ENCODE peak calls at places on chromosomes 12 and 14, in ten cellular contexts. H is esophagus squamous epithelium, T is heart left ventricle, X is prostate gland, G is spleen, L is transverse colon, P is Peyer's patch, B is stomach, A is sigmoid colon, F is uterus. K is an unnamed sample.

GRCh38 chr12:68733661-68734071 is 12.3 kb upstream of the SLC35E3 start:
- DNase-seq in H (no peak), T (no peak), X (no peak), G (no peak), L (no peak), P (no peak), B (no peak), A (no peak), F (no peak), K (no peak)

GRCh38 chr12:64351265-64351664 is 39.3 kb downstream of the C12orf56 start:
- DNase-seq in H (no peak), T (no peak), X (no peak), G (no peak), L (no peak), P (no peak), B (no peak), A (no peak), F (no peak), K (no peak)

GRCh38 chr12:1846421-1847405 is 26.3 kb downstream of the LRTM2 start:
- DNase-seq in H (no peak), T (no peak), X (no peak), G (no peak), L (peak; percentile 4), P (peak; percentile 34), B (no peak), A (peak; percentile 41), F (peak; percentile 9), K (no peak)

GRCh38 chr12:12072064-12072760 is 1.5 kb downstream of the BCL2L14 start:
- DNase-seq in H (no peak), T (no peak), X (peak; percentile 19), G (peak; percentile 75), L (peak; percentile 74), P (peak; percentile 78), B (peak; percentile 73), A (no peak), F (no peak), K (no peak)

GRCh38 chr14:50835280-50835679 is 4.3 kb upstream of the NIN start:
- DNase-seq in H (no peak), T (no peak), X (no peak), G (no peak), L (no peak), P (no peak), B (no peak), A (no peak), F (no peak), K (no peak)

GRCh38 chr14:22524105-22524783 is 64.8 kb downstream of the DAD1 start:
- DNase-seq in H (no peak), T (no peak), X (no peak), G (no peak), L (no peak), P (no peak), B (no peak), A (no peak), F (no peak), K (no peak)

GRCh38 chr14:93014038-93015023 is 91.4 kb downstream of the CHGA start:
- DNase-seq in H (no peak), T (no peak), X (no peak), G (no peak), L (no peak), P (no peak), B (no peak), A (no peak), F (no peak), K (no peak)

GRCh38 chr12:37565112-37565511 is 751.5 kb upstream of the ALG10B start:
- DNase-seq in H (no peak), T (no peak), X (no peak), G (no peak), L (no peak), P (no peak), B (no peak), A (no peak), F (no peak), K (no peak)

GRCh38 chr12:561908-562593 is 101.2 kb downstream of the NINJ2 start:
- DNase-seq in H (peak; percentile 35), T (peak; percentile 69), X (no peak), G (peak; percentile 86), L (no peak), P (no peak), B (no peak), A (peak; percentile 85), F (no peak), K (no peak)

GRCh38 chr14:30569216-30569902 is 10.4 kb downstream of the G2E3 start:
- DNase-seq in H (no peak), T (no peak), X (no peak), G (no peak), L (no peak), P (no peak), B (no peak), A (no peak), F (no peak), K (no peak)

GRCh38 chr12:105020241-105020962 is 34.3 kb downstream of the NOPCHAP1 start:
- DNase-seq in H (no peak), T (no peak), X (no peak), G (no peak), L (no peak), P (no peak), B (no peak), A (no peak), F (no peak), K (no peak)

GRCh38 chr12:95248604-95249355 is 31.2 kb downstream of the VEZT start:
- DNase-seq in H (no peak), T (no peak), X (no peak), G (no peak), L (no peak), P (no peak), B (no peak), A (no peak), F (no peak), K (no peak)

GRCh38 chr12:109462868-109463692 is 14.0 kb downstream of the KCTD10 start:
- DNase-seq in H (no peak), T (peak; percentile 92), X (peak; percentile 86), G (peak; percentile 70), L (peak; percentile 74), P (no peak), B (peak; percentile 64), A (peak; percentile 97), F (peak; percentile 91), K (peak; percentile 87)

GRCh38 chr12:109460538-109460937 is 16.6 kb downstream of the KCTD10 start:
- DNase-seq in H (no peak), T (no peak), X (no peak), G (no peak), L (no peak), P (no peak), B (no peak), A (no peak), F (no peak), K (no peak)

GRCh38 chr12:109459247-109459646 is 17.9 kb downstream of the KCTD10 start:
- DNase-seq in H (no peak), T (no peak), X (no peak), G (no peak), L (no peak), P (no peak), B (no peak), A (no peak), F (no peak), K (no peak)

GRCh38 chr12:109461846-109462766 is 15.0 kb downstream of the KCTD10 start:
- DNase-seq in H (peak; percentile 20), T (peak; percentile 95), X (peak; percentile 88), G (peak; percentile 82), L (peak; percentile 85), P (peak; percentile 63), B (peak; percentile 52), A (peak; percentile 96), F (peak; percentile 88), K (peak; percentile 75)

DNA sequence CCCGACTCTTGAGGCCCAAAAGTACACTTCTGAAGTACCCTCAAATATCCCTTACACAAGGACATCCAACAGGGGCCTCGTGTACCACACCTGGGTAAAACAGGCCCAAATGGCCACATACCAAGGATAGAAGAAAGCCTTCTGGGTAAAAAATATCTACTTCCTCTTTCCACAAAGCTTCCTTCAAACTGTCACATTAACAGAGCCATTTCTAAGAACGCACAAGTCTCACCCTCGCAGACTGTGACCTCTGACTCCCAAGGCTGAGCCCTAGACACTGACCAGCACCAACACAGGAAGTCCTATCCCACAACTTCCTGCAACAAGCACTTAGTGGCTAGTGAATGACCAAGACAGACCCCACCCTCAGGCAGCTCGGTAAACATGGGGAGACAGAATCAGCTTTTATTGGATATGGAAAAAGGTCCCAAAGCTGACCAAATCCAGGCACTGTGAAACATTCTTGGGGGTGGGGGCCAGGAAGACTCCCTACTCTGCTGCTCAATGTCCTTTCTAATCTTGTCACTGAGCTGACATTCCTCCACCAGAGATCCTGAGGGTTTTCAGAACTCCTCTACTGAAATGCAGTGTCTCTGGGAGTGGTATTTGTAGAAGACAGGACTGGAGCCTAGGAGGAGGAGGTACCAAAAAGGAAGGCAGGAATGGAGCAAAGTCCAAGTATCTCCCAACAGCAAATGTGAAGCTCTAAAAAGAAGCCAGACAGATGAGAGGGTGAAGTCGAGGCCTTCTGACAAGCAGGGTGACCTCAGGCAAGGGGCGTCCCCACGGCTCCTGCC is 15.9 kb downstream of the KCTD10 start:
- DNase-seq in H (no peak), T (peak; percentile 59), X (no peak), G (peak; percentile 76), L (peak; percentile 50), P (no peak), B (no peak), A (no peak), F (no peak), K (no peak)
- H3K27ac ChIP-seq in H (peak overlapping the region; percentile 98), T (peak overlapping the region; percentile 96), X (peak overlapping the region; percentile 94), G (peak overlapping the region; percentile 79), L (peak overlapping the region; percentile 95), P (peak overlapping the region; percentile 79), B (peak overlapping the region; percentile 93), A (peak overlapping the region; percentile 94), F (peak overlapping the region; percentile 94), K (peak overlapping the region; percentile 71)

GRCh38 chr12:120470150-120470817 is 736 bp upstream of the SRSF9 start:
- DNase-seq in H (no peak), T (no peak), X (no peak), G (peak; percentile 74), L (no peak), P (no peak), B (no peak), A (no peak), F (no peak), K (peak; percentile 18)
- TF ChIP-seq POLR2A in H (no peak), T (no peak), X (no peak), G (no peak), L (no peak), P (no peak), B (no peak), A (no peak), F (no peak), K (no peak)

GRCh38 chr14:37171678-37172023 is 755 bp downstream of the SLC25A21 start:
- DNase-seq in H (no peak), T (no peak), X (no peak), G (no peak), L (no peak), P (no peak), B (no peak), A (no peak), F (no peak), K (no peak)
- H3K4me1 ChIP-seq in H (peaks cover 22% of the 10 kb centered on the region), T (peaks cover 3% of the 10 kb centered on the region), X (no peaks in the 10 kb centered on the region), G (no peaks in the 10 kb centered on the region), L (peaks cover 9% of the 10 kb centered on the region), P (no peaks in the 10 kb centered on the region), B (peaks cover 32% of the 10 kb centered on the region), A (no peaks in the 10 kb centered on the region), F (no peaks in the 10 kb centered on the region), K (no peaks in the 10 kb centered on the region)

DNA sequence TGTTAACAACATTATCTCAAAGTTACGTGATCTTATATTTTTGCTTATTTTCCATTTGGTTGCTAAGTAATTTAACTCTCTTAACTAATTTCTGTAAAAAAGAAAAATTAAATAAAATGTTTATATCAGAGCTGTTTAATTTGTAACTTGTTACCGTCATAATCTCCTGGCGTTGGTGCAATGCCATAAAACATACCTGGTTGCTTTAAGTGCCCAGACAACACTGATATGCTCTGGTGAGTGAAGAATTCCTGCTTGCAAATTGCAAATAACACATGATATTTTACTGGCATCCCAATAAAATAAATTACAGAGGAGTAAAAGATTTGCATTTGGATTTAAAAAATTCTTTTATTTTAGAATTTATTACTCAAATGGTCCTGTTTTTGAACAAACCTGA is 640.1 kb upstream of the MIS18BP1 start:
- DNase-seq in H (no peak), T (no peak), X (no peak), G (no peak), L (peak; percentile 15), P (no peak), B (no peak), A (no peak), F (no peak), K (no peak)
- H3K27ac ChIP-seq in H (no peak overlapping the region), T (no peak overlapping the region), X (no peak overlapping the region), G (no peak overlapping the region), L (peak overlapping the region; percentile 80), P (no peak overlapping the region), B (no peak overlapping the region), A (no peak overlapping the region), F (no peak overlapping the region), K (no peak overlapping the region)